ENCODE peak calls at places on chromosomes 5 and 9, in ten cellular contexts. I, L, P, Z, C, J, M, Q, W and Y are unnamed samples.

GRCh38 chr5:77431286-77431685 is 60.8 kb downstream of the WDR41 start:
- DNase-seq in I (no peak), L (no peak), P (no peak), Z (peak), C (peak), J (no peak), M (no peak), Q (peak), W (no peak), Y (no peak)

GRCh38 chr9:119736478-119737454 is 367.5 kb upstream of the BRINP1 start:
- DNase-seq in I (no peak), L (peak), P (peak), Z (no peak), C (no peak), J (no peak), M (peak), Q (no peak), W (no peak), Y (peak)

GRCh38 chr5:28269978-28270377 is 1231.6 kb upstream of the CDH9 start:
- DNase-seq in I (no peak), L (no peak), P (no peak), Z (no peak), C (no peak), J (no peak), M (no peak), Q (no peak), W (no peak), Y (no peak)

GRCh38 chr9:31807574-31808256 is 576.7 kb upstream of the ACO1 start:
- DNase-seq in I (no peak), L (no peak), P (no peak), Z (no peak), C (peak), J (peak), M (peak), Q (no peak), W (no peak), Y (no peak)

GRCh38 chr9:306907-307306 is 92.2 kb downstream of the DOCK8 start:
- DNase-seq in I (peak), L (peak), P (no peak), Z (no peak), C (peak), J (peak), M (peak), Q (no peak), W (peak), Y (peak)

GRCh38 chr5:59732806-59733205 is 160.7 kb downstream of the PDE4D start:
- DNase-seq in I (no peak), L (no peak), P (no peak), Z (no peak), C (no peak), J (no peak), M (no peak), Q (no peak), W (no peak), Y (no peak)

GRCh38 chr5:156036640-156037039 is 290.3 kb upstream of the SGCD start:
- DNase-seq in I (no peak), L (no peak), P (no peak), Z (peak), C (no peak), J (no peak), M (no peak), Q (no peak), W (no peak), Y (no peak)

GRCh38 chr5:165631235-165631634 is 2125.8 kb downstream of the MAT2B start:
- DNase-seq in I (no peak), L (no peak), P (no peak), Z (no peak), C (peak), J (no peak), M (no peak), Q (no peak), W (no peak), Y (no peak)

GRCh38 chr5:154189256-154189818 is 1.2 kb upstream of the GALNT10 start:
- DNase-seq in I (peak), L (no peak), P (no peak), Z (no peak), C (no peak), J (no peak), M (no peak), Q (peak), W (peak), Y (no peak)

GRCh38 chr9:73847536-73847935 is 649.6 kb upstream of the RORB start:
- DNase-seq in I (no peak), L (no peak), P (no peak), Z (no peak), C (no peak), J (no peak), M (no peak), Q (no peak), W (no peak), Y (no peak)

GRCh38 chr5:151612689-151613427 is 21.7 kb upstream of the FAT2 start:
- DNase-seq in I (no peak), L (no peak), P (no peak), Z (no peak), C (peak), J (no peak), M (peak), Q (peak), W (no peak), Y (peak)

GRCh38 chr5:71882826-71883744 is 164.0 kb downstream of the CARTPT start:
- DNase-seq in I (no peak), L (peak), P (no peak), Z (peak), C (no peak), J (no peak), M (no peak), Q (peak), W (no peak), Y (no peak)

GRCh38 chr5:66850354-66851075 is 254.3 kb downstream of the MAST4 start:
- DNase-seq in I (no peak), L (no peak), P (no peak), Z (peak), C (peak), J (no peak), M (no peak), Q (no peak), W (no peak), Y (no peak)

GRCh38 chr5:116605310-116606070 is 30.9 kb upstream of the SEMA6A start:
- DNase-seq in I (peak), L (no peak), P (no peak), Z (no peak), C (no peak), J (no peak), M (no peak), Q (no peak), W (no peak), Y (no peak)

GRCh38 chr5:125455041-125455440 is 708.6 kb upstream of the ZNF608 start:
- DNase-seq in I (no peak), L (no peak), P (no peak), Z (no peak), C (no peak), J (no peak), M (no peak), Q (no peak), W (no peak), Y (no peak)

GRCh38 chr5:107100121-107100520 is 570.6 kb downstream of the EFNA5 start:
- DNase-seq in I (no peak), L (no peak), P (no peak), Z (no peak), C (no peak), J (no peak), M (no peak), Q (no peak), W (no peak), Y (no peak)

GRCh38 chr5:133847301-133847700 is 121.1 kb downstream of the C5orf15 start:
- DNase-seq in I (no peak), L (no peak), P (no peak), Z (no peak), C (no peak), J (no peak), M (no peak), Q (no peak), W (no peak), Y (no peak)

GRCh38 chr5:33206962-33207506 is 233.7 kb upstream of the TARS1 start:
- DNase-seq in I (no peak), L (no peak), P (no peak), Z (no peak), C (no peak), J (no peak), M (no peak), Q (no peak), W (no peak), Y (no peak)

GRCh38 chr9:5851445-5851844 is 18.5 kb upstream of the ERMP1 start:
- DNase-seq in I (no peak), L (no peak), P (no peak), Z (peak), C (peak), J (no peak), M (peak), Q (peak), W (no peak), Y (peak)

GRCh38 chr9:26643826-26644225 is 248.8 kb downstream of the CAAP1 start:
- DNase-seq in I (no peak), L (no peak), P (no peak), Z (no peak), C (no peak), J (no peak), M (no peak), Q (no peak), W (no peak), Y (no peak)

GRCh38 chr5:135887447-135887864 is 8.2 kb downstream of the IL9 start:
- DNase-seq in I (peak), L (peak), P (peak), Z (peak), C (peak), J (peak), M (peak), Q (peak), W (peak), Y (peak)

GRCh38 chr5:137265457-137265856 is 233.7 kb downstream of the SPOCK1 start:
- DNase-seq in I (no peak), L (no peak), P (no peak), Z (no peak), C (no peak), J (no peak), M (no peak), Q (no peak), W (no peak), Y (no peak)

GRCh38 chr9:115540091-115540490 is 422.1 kb upstream of the TNC start:
- DNase-seq in I (no peak), L (no peak), P (no peak), Z (no peak), C (peak), J (no peak), M (no peak), Q (no peak), W (no peak), Y (no peak)

GRCh38 chr5:174307656-174308271 is 262.3 kb downstream of the NSG2 start:
- DNase-seq in I (no peak), L (no peak), P (no peak), Z (no peak), C (no peak), J (no peak), M (no peak), Q (no peak), W (no peak), Y (no peak)

GRCh38 chr5:138464388-138465287 is 641 bp upstream of the EGR1 start:
- DNase-seq in I (peak), L (peak), P (peak), Z (peak), C (peak), J (peak), M (peak), Q (peak), W (peak), Y (peak)

GRCh38 chr5:1805326-1805725 is 4.1 kb downstream of the NDUFS6 start:
- DNase-seq in I (no peak), L (no peak), P (no peak), Z (no peak), C (no peak), J (no peak), M (no peak), Q (no peak), W (no peak), Y (no peak)

GRCh38 chr5:101675510-101675909 is 620.6 kb downstream of the SLCO4C1 start:
- DNase-seq in I (no peak), L (no peak), P (no peak), Z (no peak), C (no peak), J (no peak), M (no peak), Q (no peak), W (no peak), Y (no peak)

GRCh38 chr9:114047717-114048116 is 30.4 kb downstream of the AMBP start:
- DNase-seq in I (peak), L (peak), P (no peak), Z (no peak), C (peak), J (peak), M (peak), Q (no peak), W (no peak), Y (no peak)

GRCh38 chr5:10036136-10036535 is 213.6 kb downstream of the ATPSCKMT start:
- DNase-seq in I (no peak), L (no peak), P (no peak), Z (no peak), C (peak), J (no peak), M (no peak), Q (peak), W (no peak), Y (no peak)

GRCh38 chr5:141695627-141696180 is 13.7 kb upstream of the ARAP3 start:
- DNase-seq in I (no peak), L (peak), P (peak), Z (no peak), C (peak), J (no peak), M (no peak), Q (peak), W (no peak), Y (no peak)

GRCh38 chr9:7570107-7570720 is 229.4 kb downstream of the DMAC1 start:
- DNase-seq in I (peak), L (peak), P (peak), Z (peak), C (peak), J (peak), M (peak), Q (no peak), W (peak), Y (peak)

GRCh38 chr9:71769175-71770165 is 1.2 kb upstream of the CEMIP2 start:
- DNase-seq in I (peak), L (peak), P (peak), Z (no peak), C (peak), J (peak), M (peak), Q (peak), W (peak), Y (peak)

GRCh38 chr5:36360311-36360710 is 58.6 kb upstream of the RANBP3L start:
- DNase-seq in I (no peak), L (no peak), P (no peak), Z (no peak), C (no peak), J (no peak), M (peak), Q (no peak), W (no peak), Y (no peak)

DNA sequence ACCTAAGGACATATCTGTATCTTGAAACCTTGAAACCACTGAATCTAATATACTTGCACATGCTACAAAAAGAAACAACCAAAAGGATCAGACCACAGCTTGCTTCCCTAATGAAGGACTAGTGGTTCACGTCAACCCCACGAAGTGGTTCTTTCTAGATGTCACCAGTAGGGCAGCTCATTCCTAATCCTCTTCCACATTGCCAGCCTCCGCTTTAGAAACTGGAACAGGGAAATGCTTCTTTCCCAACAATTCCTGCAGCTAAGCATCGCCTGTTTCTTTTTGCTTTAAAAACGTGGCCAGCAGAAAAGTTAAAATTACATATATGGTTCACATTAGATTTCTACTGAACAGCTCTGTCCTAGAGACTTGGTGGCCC is 100.2 kb downstream of the MTX3 start:
- DNase-seq in I (no peak), L (no peak), P (no peak), Z (no peak), C (no peak), J (no peak), M (no peak), Q (no peak), W (no peak), Y (no peak)
- TF ChIP-seq CTCF in I (no peak), L (no peak), P (no peak), Z (no peak), C (no peak), J (no peak), M (no peak), Q (no peak), W (no peak), Y (no peak)

DNA sequence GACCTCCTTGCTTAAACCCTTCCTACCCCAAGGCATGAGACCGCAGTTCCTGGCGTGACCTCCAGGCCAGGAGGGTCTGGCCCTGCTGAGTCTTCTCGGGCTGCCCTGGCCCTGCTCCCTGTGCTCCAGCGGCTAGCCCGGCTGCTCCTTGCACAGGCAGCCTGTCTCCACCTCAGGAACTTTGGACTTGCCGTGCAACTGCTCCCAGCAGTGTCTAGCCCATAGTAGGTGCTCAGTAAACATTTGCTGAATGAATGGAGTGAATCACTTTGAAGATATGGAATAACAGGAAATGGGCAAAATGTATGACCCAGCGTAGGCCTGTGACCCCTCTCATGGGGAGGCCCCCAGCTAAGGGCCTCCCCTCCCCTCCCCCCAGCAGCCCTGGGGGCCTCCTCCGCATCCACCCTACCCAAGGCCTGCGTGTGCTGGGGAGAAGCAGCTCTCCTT is 127.1 kb downstream of the ZNF354C start:
- DNase-seq in I (no peak), L (no peak), P (no peak), Z (no peak), C (no peak), J (peak), M (no peak), Q (no peak), W (no peak), Y (no peak)
- TF ChIP-seq CTCF in I (no peak), L (peak), P (no peak), Z (no peak), C (no peak), J (no peak), M (no peak), Q (no peak), W (peak), Y (no peak)

DNA sequence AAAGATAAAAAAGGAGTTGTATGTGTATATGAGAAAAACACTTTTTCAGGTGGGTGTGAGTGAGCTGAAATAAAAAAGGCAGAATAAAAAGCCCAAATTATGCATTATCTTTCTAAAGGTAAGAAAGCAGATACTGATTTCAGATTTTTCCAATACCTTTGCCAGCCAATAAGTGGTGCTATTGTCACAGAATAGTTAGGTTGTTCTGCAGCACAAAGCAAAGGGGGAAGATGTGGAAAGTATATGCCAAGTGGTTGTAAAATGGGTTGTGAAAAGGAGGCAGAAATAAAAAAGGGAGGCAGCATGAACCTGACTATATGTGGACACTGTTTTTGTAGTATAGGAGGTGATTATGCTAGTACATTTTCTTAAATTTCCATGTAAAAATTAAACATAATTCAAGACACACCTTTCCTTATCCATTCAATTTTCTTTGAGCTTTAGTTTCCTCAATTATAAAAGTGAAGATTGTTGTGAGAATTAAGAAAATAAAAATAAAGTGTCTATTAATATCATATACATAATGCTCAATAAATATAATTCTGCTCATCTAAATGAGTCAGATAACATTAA is 106.7 kb downstream of the SMIM15 start:
- DNase-seq in I (no peak), L (no peak), P (no peak), Z (no peak), C (peak), J (no peak), M (peak), Q (peak), W (peak), Y (peak)
- TF ChIP-seq CTCF in I (peak), L (peak), P (peak), Z (peak), C (peak), J (peak), M (peak), Q (peak), W (peak), Y (peak)

GRCh38 chr5:75891020-75891419 is 173.8 kb upstream of the POC5 start:
- DNase-seq in I (no peak), L (no peak), P (no peak), Z (no peak), C (no peak), J (no peak), M (no peak), Q (no peak), W (no peak), Y (no peak)

GRCh38 chr5:75885321-75885720 is 168.1 kb upstream of the POC5 start:
- DNase-seq in I (no peak), L (no peak), P (no peak), Z (no peak), C (no peak), J (no peak), M (no peak), Q (no peak), W (no peak), Y (no peak)

GRCh38 chr5:75886706-75887105 is 169.5 kb upstream of the POC5 start:
- DNase-seq in I (no peak), L (no peak), P (no peak), Z (no peak), C (peak), J (no peak), M (no peak), Q (no peak), W (no peak), Y (no peak)

GRCh38 chr5:75890546-75890945 is 173.3 kb upstream of the POC5 start:
- DNase-seq in I (no peak), L (no peak), P (no peak), Z (no peak), C (no peak), J (no peak), M (no peak), Q (no peak), W (no peak), Y (no peak)

DNA sequence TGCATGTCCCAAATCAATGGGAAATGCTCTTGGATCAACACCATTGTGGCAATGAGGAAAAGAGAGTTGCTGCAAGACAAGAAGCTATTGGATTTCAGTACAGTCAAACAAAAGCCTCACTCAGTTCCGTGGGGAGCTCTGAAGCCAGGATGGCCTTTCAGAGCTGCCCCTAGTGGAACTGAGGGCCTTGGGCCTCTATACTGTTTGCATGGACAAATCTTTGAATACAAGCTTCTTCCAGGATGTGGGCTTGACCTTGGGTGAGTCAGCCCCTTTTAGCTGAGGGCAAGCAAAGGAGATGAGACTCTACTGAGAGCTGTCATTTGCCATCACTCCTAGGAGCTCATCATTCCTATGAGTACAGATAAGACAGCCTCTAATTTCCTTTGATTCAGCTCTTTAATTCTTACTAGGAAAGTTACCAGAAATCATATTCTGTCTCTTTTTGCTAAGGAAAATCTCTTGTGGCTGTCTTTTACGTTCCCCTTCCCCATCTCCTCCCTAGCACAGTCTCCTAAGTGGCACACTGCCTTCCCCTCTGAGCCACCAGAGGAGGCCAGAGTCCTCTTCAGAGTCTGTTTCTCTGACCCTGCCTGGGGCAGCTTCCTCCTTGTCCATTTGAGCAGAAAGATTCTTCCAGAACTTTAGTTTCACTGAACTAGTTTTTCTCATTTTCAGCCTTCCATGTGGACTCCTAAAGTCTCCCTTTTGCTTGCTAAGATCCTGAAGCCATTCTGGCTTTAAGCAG is 168.8 kb upstream of the POC5 start:
- DNase-seq in I (peak), L (peak), P (no peak), Z (no peak), C (peak), J (peak), M (peak), Q (no peak), W (peak), Y (peak)
- TF ChIP-seq CTCF in I (no peak), L (peak), P (no peak), Z (no peak), C (no peak), J (no peak), M (peak), Q (no peak), W (no peak), Y (peak)